ENCODE peak calls at places on chromosomes 11 and 22, in five cellular contexts. One of them, this sample, is unnamed.

GRCh38 chr11:63762662-63763505 is 5.7 kb downstream of the ZFTA start:
- DNase-seq in lower lobe of right lung: no peak
- DNase-seq in IMR-90: no peak
- DNase-seq in anterior cingulate cortex: peak
- DNase-seq in C1 segment of cervical spinal cord: peak
- DNase-seq in this sample: peak

GRCh38 chr11:66219846-66220565 is 48.4 kb upstream of the RAB1B start:
- DNase-seq in lower lobe of right lung: no peak
- DNase-seq in IMR-90: no peak
- DNase-seq in anterior cingulate cortex: no peak
- DNase-seq in C1 segment of cervical spinal cord: no peak
- DNase-seq in this sample: peak

GRCh38 chr22:45888221-45889092 is 88.5 kb downstream of the WNT7B start:
- DNase-seq in lower lobe of right lung: peak
- DNase-seq in IMR-90: no peak
- DNase-seq in anterior cingulate cortex: no peak
- DNase-seq in C1 segment of cervical spinal cord: no peak
- DNase-seq in this sample: peak

GRCh38 chr11:19419021-19419750 is 178.4 kb upstream of the E2F8 start:
- DNase-seq in lower lobe of right lung: no peak
- DNase-seq in IMR-90: peak
- DNase-seq in anterior cingulate cortex: no peak
- DNase-seq in C1 segment of cervical spinal cord: no peak
- DNase-seq in this sample: no peak

GRCh38 chr11:8656291-8656690 is 26.2 kb downstream of the TRIM66 start:
- DNase-seq in lower lobe of right lung: no peak
- DNase-seq in IMR-90: no peak
- DNase-seq in anterior cingulate cortex: no peak
- DNase-seq in C1 segment of cervical spinal cord: no peak
- DNase-seq in this sample: no peak

GRCh38 chr11:58769308-58769707 is 37.6 kb upstream of the GLYAT start:
- DNase-seq in lower lobe of right lung: no peak
- DNase-seq in IMR-90: no peak
- DNase-seq in anterior cingulate cortex: no peak
- DNase-seq in C1 segment of cervical spinal cord: no peak
- DNase-seq in this sample: no peak

GRCh38 chr11:87366766-87367405 is 329.2 kb downstream of the TMEM135 start:
- DNase-seq in lower lobe of right lung: no peak
- DNase-seq in IMR-90: no peak
- DNase-seq in anterior cingulate cortex: no peak
- DNase-seq in C1 segment of cervical spinal cord: no peak
- DNase-seq in this sample: no peak

GRCh38 chr11:116505466-116506247 is 267.1 kb downstream of the BUD13 start:
- DNase-seq in lower lobe of right lung: no peak
- DNase-seq in IMR-90: no peak
- DNase-seq in anterior cingulate cortex: no peak
- DNase-seq in C1 segment of cervical spinal cord: no peak
- DNase-seq in this sample: no peak